ENCODE peak calls at places on chromosomes 2 and 18, in five cellular contexts. B, U, O, D and A are unnamed samples.

GRCh38 chr18:11607897-11608296 is 1.5 kb upstream of the SLC35G4 start:
- DNase-seq in B (no peak), U (peak; percentile 6), O (peak; percentile 11), D (no peak), A (no peak)

GRCh38 chr2:109270758-109271305 is 141.8 kb downstream of the SH3RF3 start:
- DNase-seq in B (no peak), U (no peak), O (no peak), D (no peak), A (no peak)

GRCh38 chr2:41926614-41927580 is 120.9 kb upstream of the PKDCC start:
- DNase-seq in B (no peak), U (no peak), O (no peak), D (no peak), A (no peak)

GRCh38 chr2:228039752-228040534 is 141.5 kb downstream of the SPHKAP start:
- DNase-seq in B (peak; percentile 5), U (peak; percentile 44), O (peak; percentile 58), D (no peak), A (no peak)

GRCh38 chr2:40630035-40630434 is 178.1 kb upstream of the SLC8A1 start:
- DNase-seq in B (no peak), U (no peak), O (no peak), D (no peak), A (no peak)

GRCh38 chr2:225995788-225996476 is 596.4 kb downstream of the NYAP2 start:
- DNase-seq in B (peak; percentile 35), U (peak; percentile 72), O (no peak), D (no peak), A (no peak)

GRCh38 chr18:9403795-9404564 is 69.4 kb downstream of the TWSG1 start:
- DNase-seq in B (no peak), U (no peak), O (peak; percentile 26), D (no peak), A (no peak)

GRCh38 chr2:81195017-81195773 is 890.6 kb upstream of the LRRTM1 start:
- DNase-seq in B (no peak), U (no peak), O (no peak), D (no peak), A (no peak)

GRCh38 chr2:11642972-11643371 is 27.0 kb downstream of the NTSR2 start:
- DNase-seq in B (no peak), U (no peak), O (no peak), D (no peak), A (no peak)

GRCh38 chr18:22828171-22828570 is 105.0 kb upstream of the RBBP8 start:
- DNase-seq in B (peak; percentile 59), U (no peak), O (no peak), D (no peak), A (no peak)

GRCh38 chr2:30105556-30105955 is 41.3 kb upstream of the YPEL5 start:
- DNase-seq in B (peak; percentile 21), U (no peak), O (no peak), D (no peak), A (no peak)

GRCh38 chr2:5442736-5443135 is 249.4 kb upstream of the SOX11 start:
- DNase-seq in B (no peak), U (no peak), O (no peak), D (no peak), A (no peak)

GRCh38 chr2:204108301-204108700 is 171.7 kb downstream of the ICOS start:
- DNase-seq in B (no peak), U (peak; percentile 35), O (peak; percentile 73), D (peak; percentile 41), A (no peak)

GRCh38 chr2:207879536-207879935 is 109.8 kb upstream of the FZD5 start:
- DNase-seq in B (peak; percentile 75), U (no peak), O (no peak), D (no peak), A (no peak)

GRCh38 chr2:158015428-158016076 is 86.1 kb upstream of the UPP2 start:
- DNase-seq in B (no peak), U (no peak), O (no peak), D (no peak), A (no peak)

GRCh38 chr2:158006961-158007664 is 94.6 kb upstream of the UPP2 start:
- DNase-seq in B (no peak), U (peak; percentile 5), O (peak; percentile 13), D (no peak), A (no peak)

GRCh38 chr2:158013791-158014190 is 87.9 kb upstream of the UPP2 start:
- DNase-seq in B (no peak), U (peak; percentile 18), O (no peak), D (no peak), A (no peak)

GRCh38 chr2:158009425-158009824 is 92.3 kb upstream of the UPP2 start:
- DNase-seq in B (no peak), U (peak; percentile 27), O (no peak), D (no peak), A (no peak)

DNA sequence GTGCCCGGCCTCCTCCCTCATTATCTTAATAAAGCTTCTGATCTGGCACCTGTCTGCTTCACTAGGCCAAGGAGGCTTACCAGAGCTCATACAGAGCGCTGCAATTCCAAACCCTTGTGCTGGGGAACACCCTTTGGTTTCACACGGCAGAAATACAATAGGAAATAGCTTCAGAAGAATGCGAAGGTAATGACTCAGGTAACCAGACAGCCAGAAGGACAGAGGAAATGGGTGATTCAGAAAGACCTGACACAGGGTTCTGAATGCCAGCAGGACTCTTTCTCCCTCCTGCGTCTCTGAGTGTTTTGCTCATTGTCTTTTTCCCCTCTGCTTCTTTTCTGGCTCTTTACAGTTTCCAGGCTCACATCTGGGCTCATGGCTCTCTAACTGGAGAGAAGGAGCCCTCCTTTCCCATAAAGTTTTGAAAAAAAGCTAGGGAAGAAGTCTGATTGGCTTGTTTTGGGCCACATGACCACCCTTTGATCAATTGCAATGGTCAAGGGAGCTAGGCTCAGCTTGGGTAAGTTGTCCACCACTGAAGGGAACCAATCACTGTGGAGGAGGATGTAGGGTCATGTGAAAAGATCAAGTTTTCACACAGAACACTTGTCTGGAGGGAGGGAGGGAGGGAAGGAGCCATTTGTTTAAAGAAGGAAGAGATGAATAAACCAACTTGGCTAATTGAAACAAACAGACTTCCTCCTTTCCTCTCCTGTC is 90.5 kb upstream of the UPP2 start:
- DNase-seq in B (no peak), U (peak; percentile 28), O (no peak), D (no peak), A (no peak)
- TF ChIP-seq CTCF in B (no peak), U (no peak), O (no peak), D (no peak), A (no peak)

GRCh38 chr2:18885457-18885856 is 296.1 kb upstream of the NT5C1B start:
- DNase-seq in B (no peak), U (no peak), O (no peak), D (no peak), A (no peak)

GRCh38 chr2:18889565-18890332 is 300.4 kb upstream of the NT5C1B start:
- DNase-seq in B (no peak), U (no peak), O (no peak), D (no peak), A (no peak)

GRCh38 chr2:18883626-18884456 is 294.5 kb upstream of the NT5C1B start:
- DNase-seq in B (peak; percentile 42), U (peak; percentile 55), O (peak; percentile 11), D (peak; percentile 20), A (no peak)
- TF ChIP-seq CTCF in B (peak; percentile 84), U (peak; percentile 65), O (peak; percentile 47), D (peak; percentile 38), A (no peak)

GRCh38 chr2:141490886-141491285 is 639.9 kb downstream of the LRP1B start:
- DNase-seq in B (no peak), U (no peak), O (no peak), D (no peak), A (no peak)
- TF ChIP-seq CTCF in B (no peak), U (no peak), O (no peak), D (no peak), A (no peak)

GRCh38 chr2:20803974-20804373 is 18.9 kb downstream of the LDAH start:
- DNase-seq in B (no peak), U (no peak), O (no peak), D (no peak), A (no peak)

GRCh38 chr2:20803287-20803686 is 19.6 kb downstream of the LDAH start:
- DNase-seq in B (no peak), U (no peak), O (no peak), D (no peak), A (no peak)

GRCh38 chr2:20806286-20806685 is 16.6 kb downstream of the LDAH start:
- DNase-seq in B (no peak), U (no peak), O (no peak), D (no peak), A (no peak)
- TF ChIP-seq CTCF in B (no peak), U (no peak), O (no peak), D (no peak), A (no peak)

GRCh38 chr2:100228415-100228814 is 86.0 kb upstream of the AFF3 start:
- DNase-seq in B (no peak), U (no peak), O (no peak), D (no peak), A (no peak)

GRCh38 chr2:100235098-100235497 is 87.2 kb downstream of the LONRF2 start:
- DNase-seq in B (no peak), U (peak; percentile 75), O (no peak), D (no peak), A (peak; percentile 67)

GRCh38 chr2:100234141-100234540 is 88.2 kb downstream of the LONRF2 start:
- DNase-seq in B (no peak), U (peak; percentile 56), O (no peak), D (no peak), A (no peak)

GRCh38 chr2:100228967-100229366 is 86.6 kb upstream of the AFF3 start:
- DNase-seq in B (no peak), U (no peak), O (no peak), D (no peak), A (no peak)

DNA sequence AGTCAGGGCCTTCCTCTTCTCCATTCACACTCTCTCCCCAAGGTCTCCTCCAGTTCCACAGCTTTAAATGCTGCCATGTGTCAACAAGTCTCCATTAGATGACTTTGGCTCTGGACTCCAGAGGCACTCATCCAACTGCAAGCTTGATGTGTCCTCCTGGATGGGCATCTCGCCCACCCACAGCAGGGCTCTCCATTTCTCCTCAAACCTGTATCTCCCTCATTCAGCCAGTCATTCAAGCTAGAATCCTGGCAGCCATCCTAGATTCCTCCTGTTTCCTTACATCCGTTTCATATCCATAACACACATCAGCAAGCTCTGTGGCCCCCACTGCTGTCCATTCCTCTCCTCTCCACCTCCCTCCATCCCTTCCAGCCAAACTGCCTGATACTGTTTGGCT is 88.4 kb upstream of the AFF3 start:
- DNase-seq in B (no peak), U (peak; percentile 38), O (no peak), D (no peak), A (no peak)
- TF ChIP-seq CTCF in B (no peak), U (peak; percentile 15), O (no peak), D (no peak), A (no peak)

GRCh38 chr2:144361742-144362141 is 158.2 kb downstream of the ZEB2 start:
- DNase-seq in B (no peak), U (no peak), O (no peak), D (no peak), A (no peak)
- TF ChIP-seq CTCF in B (no peak), U (peak; percentile 32), O (no peak), D (no peak), A (no peak)

GRCh38 chr18:59592624-59593023 is 104.6 kb downstream of the CCBE1 start:
- DNase-seq in B (no peak), U (no peak), O (no peak), D (no peak), A (no peak)

GRCh38 chr18:59597049-59597448 is 100.2 kb downstream of the CCBE1 start:
- DNase-seq in B (no peak), U (no peak), O (no peak), D (no peak), A (no peak)

GRCh38 chr18:59593291-59593717 is 103.9 kb downstream of the CCBE1 start:
- DNase-seq in B (peak; percentile 74), U (peak; percentile 43), O (no peak), D (no peak), A (no peak)
- TF ChIP-seq CTCF in B (peak; percentile 34), U (no peak), O (no peak), D (no peak), A (no peak)

GRCh38 chr2:216727346-216728122 is 32.2 kb upstream of the IGFBP5 start:
- DNase-seq in B (no peak), U (no peak), O (no peak), D (no peak), A (no peak)
- TF ChIP-seq CTCF in B (peak; percentile 9), U (no peak), O (no peak), D (no peak), A (no peak)